ENCODE peak calls at places on chromosome 15, in five cellular contexts. R is HL-60, I is prostate gland, B is AG04450, Z is transverse colon. U is an unnamed sample.

GRCh38 chr15:65088643-65089021 is 12.1 kb downstream of the KBTBD13 start:
- DNase-seq in R (no peak), I (no peak), Z (peak; percentile 73), B (no peak), U (no peak)

GRCh38 chr15:48331796-48332641 is 790 bp downstream of the DUT start:
- DNase-seq in I (peak; percentile 63), R (peak; percentile 80), Z (peak; percentile 60), B (no peak), U (peak; percentile 83)

GRCh38 chr15:57375827-57376694 is at the start of gene CGNL1:
- DNase-seq in R (no peak), Z (peak; percentile 35), I (peak; percentile 51), B (no peak), U (no peak)

GRCh38 chr15:95995375-95996168 is 334.9 kb upstream of the NR2F2 start:
- DNase-seq in Z (no peak), B (no peak), R (no peak), I (no peak), U (no peak)

GRCh38 chr15:71626596-71627088 is 183.7 kb upstream of the NR2E3 start:
- DNase-seq in B (no peak), R (no peak), I (no peak), Z (no peak), U (no peak)

GRCh38 chr15:35657679-35658201 is 111.8 kb upstream of the DPH6 start:
- DNase-seq in B (no peak), I (no peak), R (no peak), Z (no peak), U (no peak)

GRCh38 chr15:70426065-70426821 is 328.5 kb upstream of the TLE3 start:
- DNase-seq in B (no peak), R (no peak), Z (no peak), I (no peak), U (no peak)

GRCh38 chr15:55587321-55588069 is 650 bp downstream of the PYGO1 start:
- DNase-seq in Z (peak; percentile 7), I (no peak), B (no peak), R (peak; percentile 4), U (peak; percentile 9)

GRCh38 chr15:50864876-50865275 is 43.6 kb upstream of the AP4E1 start:
- DNase-seq in I (no peak), Z (no peak), B (no peak), R (no peak), U (no peak)

GRCh38 chr15:72472907-72473669 is 1.0 kb upstream of the ARIH1 start:
- DNase-seq in B (no peak), Z (no peak), R (no peak), I (no peak), U (no peak)

GRCh38 chr15:75229191-75230015 is 27.7 kb downstream of the C15orf39 start:
- DNase-seq in R (no peak), B (no peak), Z (no peak), I (no peak), U (no peak)

GRCh38 chr15:78638658-78639314 is 2.2 kb downstream of the CHRNB4 start:
- DNase-seq in Z (peak; percentile 53), R (peak; percentile 41), B (no peak), I (peak; percentile 16), U (no peak)

GRCh38 chr15:90836296-90836871 is 32.0 kb upstream of the FURIN start:
- DNase-seq in I (no peak), R (no peak), B (peak; percentile 59), Z (no peak), U (no peak)

GRCh38 chr15:67838789-67839332 is 984 bp downstream of the RNU6-1 start:
- DNase-seq in I (peak; percentile 58), Z (peak; percentile 65), B (no peak), R (peak; percentile 68), U (no peak)

GRCh38 chr15:74196175-74196574 is 6.4 kb downstream of the STRA6 start:
- DNase-seq in R (no peak), I (peak; percentile 7), Z (peak; percentile 86), B (peak; percentile 72), U (no peak)

GRCh38 chr15:78768096-78768495 is 43.2 kb downstream of the ADAMTS7 start:
- DNase-seq in B (no peak), I (no peak), Z (no peak), R (no peak), U (no peak)

GRCh38 chr15:33154366-33155166 is 39.9 kb downstream of the FMN1 start:
- DNase-seq in B (no peak), Z (peak; percentile 30), R (peak; percentile 46), I (no peak), U (no peak)

GRCh38 chr15:23994273-23994672 is 307.2 kb upstream of the NDN start:
- DNase-seq in I (no peak), B (no peak), R (no peak), Z (no peak), U (no peak)

GRCh38 chr15:74423443-74424257 is 10.1 kb downstream of the SEMA7A start:
- DNase-seq in I (no peak), Z (no peak), R (no peak), B (no peak), U (no peak)

GRCh38 chr15:62848631-62849050 is 193.9 kb upstream of the TPM1 start:
- DNase-seq in Z (no peak), I (no peak), B (no peak), R (no peak), U (no peak)

GRCh38 chr15:68018797-68019196 is 35.3 kb upstream of the PIAS1 start:
- DNase-seq in B (no peak), R (no peak), Z (no peak), I (no peak), U (no peak)

GRCh38 chr15:59371458-59372351 is 966 bp downstream of the MYO1E start:
- DNase-seq in I (peak; percentile 55), B (no peak), R (no peak), Z (peak; percentile 55), U (peak; percentile 53)

GRCh38 chr15:26838742-26839460 is 28.0 kb upstream of the GABRA5 start:
- DNase-seq in I (no peak), R (no peak), B (no peak), Z (no peak), U (no peak)

GRCh38 chr15:74184582-74185091 is 11.1 kb downstream of the ISLR start:
- DNase-seq in I (no peak), B (no peak), R (no peak), Z (no peak), U (no peak)

GRCh38 chr15:68817304-68818087 is 3.2 kb downstream of the ANP32A start:
- DNase-seq in R (peak; percentile 77), B (no peak), I (peak; percentile 71), Z (peak; percentile 79), U (peak; percentile 85)

GRCh38 chr15:47294765-47295259 is 422.5 kb upstream of the SEMA6D start:
- DNase-seq in I (no peak), Z (no peak), B (no peak), R (no peak), U (no peak)

DNA sequence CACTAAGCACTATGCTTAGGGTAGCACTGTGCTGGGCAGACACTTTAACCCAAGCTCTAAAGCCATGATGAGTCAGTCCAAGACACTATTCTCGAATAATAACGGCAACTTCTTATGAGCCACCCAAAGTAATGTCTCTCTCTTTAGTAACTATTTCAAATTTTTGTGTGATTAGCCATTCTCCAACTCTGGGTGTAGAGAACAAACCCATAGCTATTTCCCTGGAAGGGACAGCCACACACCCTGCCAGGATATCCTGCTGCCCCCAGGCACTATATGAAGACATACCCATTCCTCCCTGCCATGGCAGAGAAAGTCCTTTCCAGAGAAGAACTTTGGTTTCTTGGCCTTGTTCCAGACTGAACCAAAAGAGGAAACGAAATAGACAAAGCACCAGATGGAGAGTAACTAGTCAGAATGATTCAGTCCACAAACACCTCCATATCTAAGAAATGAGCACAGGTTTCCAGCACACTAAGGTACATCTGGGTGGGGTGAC is 384.8 kb upstream of the THBS1 start:
- DNase-seq in Z (no peak), I (no peak), B (no peak), R (no peak), U (peak; percentile 22)
- TF ChIP-seq CTCF in Z (no peak), I (no peak), B (no peak), R (no peak), U (no peak)

GRCh38 chr15:87846746-87847145 is 409.8 kb downstream of the NTRK3 start:
- DNase-seq in R (no peak), I (no peak), Z (no peak), B (no peak), U (no peak)
- H3K4me3 ChIP-seq in R (no peak overlapping the region), I (no peak overlapping the region), Z (no peak overlapping the region), B (no peak overlapping the region), U (no peak overlapping the region)

GRCh38 chr15:41887893-41888292 is 6.0 kb downstream of the SPTBN5 start:
- DNase-seq in Z (no peak), B (no peak), I (no peak), R (no peak), U (no peak)

GRCh38 chr15:41890050-41890690 is 3.7 kb downstream of the SPTBN5 start:
- DNase-seq in R (no peak), I (no peak), Z (no peak), B (no peak), U (no peak)

GRCh38 chr15:41886741-41887140 is 7.1 kb downstream of the SPTBN5 start:
- DNase-seq in R (no peak), I (no peak), B (no peak), Z (no peak), U (no peak)

GRCh38 chr15:41887161-41887560 is 6.7 kb downstream of the SPTBN5 start:
- DNase-seq in Z (no peak), R (no peak), I (no peak), B (no peak), U (no peak)

DNA sequence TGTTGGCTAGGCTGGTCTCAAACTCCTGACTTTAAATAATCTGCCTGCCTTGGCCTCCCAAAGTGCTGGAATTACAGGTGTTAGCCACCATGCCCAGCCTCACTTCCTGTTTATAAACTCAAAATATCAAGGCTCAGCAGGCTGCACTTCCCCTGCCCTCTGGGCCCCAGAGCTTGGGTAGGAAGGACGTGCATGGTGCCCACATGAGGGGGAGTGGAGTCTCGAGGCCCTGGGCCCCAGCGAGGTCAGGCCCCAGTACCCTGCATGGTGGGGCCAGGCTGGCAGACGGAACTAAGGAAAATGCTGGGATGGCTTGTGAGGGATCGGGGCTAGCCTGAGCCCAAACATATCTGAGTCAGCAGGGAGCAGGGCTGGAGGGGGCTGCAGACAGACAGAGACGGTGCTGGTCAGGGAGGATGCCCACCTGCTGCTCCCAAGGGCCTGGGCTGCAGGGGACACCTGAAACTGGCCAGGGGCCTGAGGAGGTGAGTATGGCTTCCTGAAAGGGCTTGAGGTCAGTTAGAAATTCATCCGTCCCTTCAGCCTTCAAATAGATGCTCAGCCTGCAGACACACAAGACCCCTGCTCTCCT is 5.1 kb downstream of the SPTBN5 start:
- DNase-seq in Z (no peak), R (peak; percentile 50), I (no peak), B (no peak), U (no peak)
- H3K27me3 ChIP-seq in Z (no peaks in the 10 kb centered on the region), R (no peaks in the 10 kb centered on the region), I (no peaks in the 10 kb centered on the region), B (no peaks in the 10 kb centered on the region), U (no peaks in the 10 kb centered on the region)

DNA sequence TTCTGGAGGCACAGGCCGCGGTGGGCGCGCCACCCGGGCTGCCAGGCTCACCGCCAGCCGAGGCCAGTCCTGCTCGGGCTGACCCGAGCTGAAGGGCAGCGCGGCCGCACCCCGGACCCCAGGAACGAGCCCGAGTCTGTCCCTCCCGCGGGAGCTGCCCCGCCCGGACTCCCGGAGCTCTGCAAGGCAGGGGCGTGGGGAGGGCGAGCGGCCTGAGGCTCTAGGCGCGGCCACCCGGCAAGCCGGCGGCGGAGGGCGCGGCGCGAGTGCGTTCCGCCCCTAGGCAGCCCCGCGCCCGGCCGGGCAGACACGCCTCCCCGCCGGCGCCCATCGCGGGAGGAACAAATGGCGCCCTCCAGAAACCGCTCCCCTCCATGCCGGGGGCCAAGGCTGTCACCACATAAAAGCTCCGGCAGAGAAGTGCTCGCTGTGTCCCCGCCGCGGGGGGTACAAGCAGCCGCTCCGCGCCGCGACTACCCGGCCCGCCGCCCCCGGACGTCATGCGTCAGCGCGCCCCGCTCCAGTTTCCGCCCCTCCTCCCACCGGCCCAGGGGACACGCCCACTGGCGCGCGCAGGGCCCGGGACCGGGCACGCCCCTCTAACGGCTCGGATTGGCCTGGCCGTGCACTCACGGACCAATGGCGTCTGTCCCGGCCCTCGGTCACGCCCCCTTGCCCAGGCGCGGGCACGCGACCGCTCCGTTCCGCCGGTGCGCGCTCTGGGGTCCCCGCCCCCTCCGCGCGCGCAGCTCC is 483 bp upstream of the KLF13 start:
- DNase-seq in I (peak; percentile 98), Z (peak; percentile 99), R (peak; percentile 97), B (peak; percentile 92), U (peak; percentile 100)
- TF ChIP-seq CTCF in I (no peak), Z (no peak), R (no peak), B (no peak), U (no peak)

U was measured in GM06990.